ENCODE peak calls at places on chromosomes 11 and 22, in five cellular contexts. Y, C, K, E and Z are unnamed samples.

GRCh38 chr22:39748877-39749276 is 144.7 kb downstream of the ENTHD1 start:
- DNase-seq in E (peak), Y (no peak), C (no peak), K (no peak), Z (no peak)

GRCh38 chr22:33380789-33381530 is 322.8 kb upstream of the SYN3 start:
- DNase-seq in K (no peak), E (peak), Y (no peak), C (no peak), Z (no peak)

GRCh38 chr22:40040927-40041326 is 46.2 kb downstream of the FAM83F start:
- DNase-seq in K (no peak), C (peak), Y (peak), E (no peak), Z (no peak)

GRCh38 chr22:50569896-50570535 is 7.3 kb upstream of the SYCE3 start:
- DNase-seq in C (no peak), Y (no peak), E (no peak), K (no peak), Z (no peak)

GRCh38 chr11:115222218-115222862 is 281.9 kb downstream of the CADM1 start:
- DNase-seq in K (no peak), E (peak), Y (no peak), C (no peak), Z (no peak)

GRCh38 chr11:17696741-17697140 is 22.6 kb upstream of the MYOD1 start:
- DNase-seq in C (no peak), E (no peak), K (no peak), Y (no peak), Z (no peak)

GRCh38 chr11:70281114-70281729 is 10.7 kb downstream of the PPFIA1 start:
- DNase-seq in E (no peak), Y (peak), K (no peak), C (peak), Z (peak)

GRCh38 chr11:501001-501682 is 5.9 kb downstream of the RNH1 start:
- DNase-seq in K (no peak), C (peak), E (no peak), Y (peak), Z (no peak)

GRCh38 chr11:55497068-55497467 is 57.2 kb upstream of the OR4C15 start:
- DNase-seq in Y (no peak), E (no peak), K (no peak), C (no peak), Z (no peak)

GRCh38 chr11:61131186-61131585 is 28.9 kb downstream of the CD5 start:
- DNase-seq in K (no peak), E (no peak), C (no peak), Y (no peak), Z (no peak)

GRCh38 chr11:104691129-104691528 is 207.1 kb downstream of the CASP12 start:
- DNase-seq in Y (no peak), C (no peak), E (no peak), K (no peak), Z (no peak)

GRCh38 chr11:92848578-92848977 is 120.9 kb upstream of the MTNR1B start:
- DNase-seq in E (no peak), C (no peak), K (no peak), Y (no peak), Z (no peak)

GRCh38 chr22:50542416-50542927 is 3.2 kb upstream of the KLHDC7B start:
- DNase-seq in C (no peak), Y (no peak), E (no peak), K (no peak), Z (no peak)

GRCh38 chr11:55942785-55943392 is 6.7 kb upstream of the OR5I1 start:
- DNase-seq in E (peak), C (no peak), Y (no peak), K (peak), Z (no peak)

DNA sequence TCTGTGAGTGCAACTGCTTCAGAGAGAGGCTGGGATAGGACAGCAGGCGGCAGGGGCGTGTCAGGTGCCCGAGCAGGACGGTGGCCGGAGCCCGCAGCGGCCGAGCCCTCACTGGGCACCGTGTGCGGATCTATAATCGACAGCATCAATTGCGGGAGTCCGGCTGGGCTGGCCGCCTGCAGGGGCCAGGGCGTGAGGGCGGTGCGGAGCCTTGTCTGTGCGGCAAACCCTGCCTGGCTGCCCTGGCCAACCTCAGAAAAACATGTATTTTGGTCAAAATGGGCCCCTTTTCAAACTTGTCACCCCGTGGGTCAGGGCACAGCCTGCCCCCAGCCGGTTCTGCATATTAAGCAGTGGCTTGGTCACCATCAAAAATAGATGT is 91.3 kb upstream of the KCNQ1OT1 start:
- DNase-seq in C (peak), E (no peak), Y (no peak), K (no peak), Z (peak)
- H3K4me3 ChIP-seq in C (peak), E (no peak), Y (peak), K (no peak), Z (peak)

GRCh38 chr22:23143119-23143518 is 1.3 kb upstream of the RSPH14 start:
- DNase-seq in K (no peak), C (no peak), Y (no peak), E (no peak), Z (no peak)
- H3K4me3 ChIP-seq in K (no peak), C (no peak), Y (no peak), E (no peak), Z (no peak)

GRCh38 chr22:27032121-27032761 is 374.9 kb downstream of the MIAT start:
- DNase-seq in E (no peak), C (no peak), Y (peak), K (no peak), Z (peak)
- H3K4me3 ChIP-seq in E (no peak), C (no peak), Y (no peak), K (no peak), Z (peak)

DNA sequence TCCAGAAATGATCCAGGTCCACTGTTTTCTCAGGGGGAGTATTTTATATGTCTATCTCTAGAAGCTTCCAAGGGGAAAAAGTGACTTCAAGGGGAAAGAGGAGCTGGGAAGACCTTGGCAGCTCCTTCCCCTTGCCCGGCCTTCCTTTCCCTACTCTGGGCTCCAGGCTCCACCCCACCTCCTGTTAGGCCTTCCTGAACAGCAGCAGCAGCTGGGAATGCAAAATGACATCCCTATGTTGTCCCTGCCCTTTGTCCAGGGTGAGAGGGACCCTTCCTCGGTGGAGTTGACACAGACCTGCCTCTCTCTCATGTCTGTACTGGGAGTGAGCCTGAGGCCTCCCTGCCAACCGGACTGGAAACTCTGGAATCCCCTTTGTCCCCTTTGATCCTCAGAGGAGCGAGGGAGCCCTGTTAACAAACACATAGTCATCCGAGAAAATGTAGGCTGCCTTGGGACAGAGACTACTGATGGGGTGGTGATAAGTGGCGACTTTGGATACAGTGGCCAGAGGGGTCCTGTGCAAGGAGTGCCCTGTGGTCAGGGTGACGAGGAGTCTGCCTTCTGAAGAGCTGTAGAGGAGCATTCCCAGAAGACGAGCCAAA is 9.0 kb upstream of the MALAT1 start:
- DNase-seq in C (no peak), K (no peak), E (no peak), Y (peak), Z (no peak)
- H3K4me3 ChIP-seq in C (peak), K (no peak), E (no peak), Y (peak), Z (peak)

GRCh38 chr11:118842369-118842768 is 41.3 kb upstream of the CXCR5 start:
- DNase-seq in K (peak), C (no peak), E (no peak), Y (no peak), Z (no peak)

GRCh38 chr11:118845369-118845768 is 38.3 kb upstream of the CXCR5 start:
- DNase-seq in Y (no peak), E (no peak), K (no peak), C (no peak), Z (no peak)

GRCh38 chr11:118838905-118839553 is 44.7 kb upstream of the CXCR5 start:
- DNase-seq in Y (no peak), E (no peak), C (no peak), K (no peak), Z (no peak)

GRCh38 chr11:118843518-118843917 is 40.2 kb upstream of the CXCR5 start:
- DNase-seq in C (no peak), E (no peak), Y (no peak), K (no peak), Z (no peak)

DNA sequence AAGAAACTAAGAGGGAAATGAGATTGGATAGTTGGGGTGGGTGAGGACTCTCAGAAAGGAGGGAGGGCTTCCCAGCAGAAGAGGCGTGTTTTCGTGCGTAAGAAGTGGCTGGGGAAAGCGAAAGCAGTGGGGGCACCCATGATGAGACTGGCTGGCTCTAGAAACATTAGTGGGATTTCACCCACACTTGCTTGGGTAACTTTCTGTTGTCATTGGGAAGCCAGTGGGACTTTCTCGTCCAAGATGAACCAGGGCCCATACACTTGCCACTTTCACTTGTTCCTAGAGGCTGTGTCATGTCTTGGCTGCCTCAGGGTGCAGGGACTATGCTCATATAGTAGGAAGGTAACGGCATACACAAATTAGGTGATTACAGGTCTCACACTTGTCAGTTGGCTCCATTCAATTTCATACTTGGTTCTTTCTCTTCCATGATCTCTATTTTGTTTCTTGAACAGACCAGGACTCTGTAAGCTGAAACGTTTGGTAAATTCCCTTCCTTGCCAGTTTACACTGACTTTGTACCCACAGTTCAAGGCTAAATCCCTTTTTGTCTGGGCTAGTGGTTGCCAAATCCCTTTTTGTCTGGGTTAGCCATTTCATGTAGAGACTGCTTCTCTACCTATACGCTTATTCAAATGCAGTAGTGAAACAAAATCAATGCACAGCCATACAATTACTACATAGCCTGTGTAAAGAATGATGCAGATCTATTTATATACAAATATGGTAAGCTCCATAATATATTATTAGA is 42.0 kb upstream of the CXCR5 start:
- DNase-seq in Y (no peak), K (no peak), C (no peak), E (no peak), Z (no peak)
- H3K4me3 ChIP-seq in Y (no peak), K (no peak), C (no peak), E (no peak), Z (peak)

DNA sequence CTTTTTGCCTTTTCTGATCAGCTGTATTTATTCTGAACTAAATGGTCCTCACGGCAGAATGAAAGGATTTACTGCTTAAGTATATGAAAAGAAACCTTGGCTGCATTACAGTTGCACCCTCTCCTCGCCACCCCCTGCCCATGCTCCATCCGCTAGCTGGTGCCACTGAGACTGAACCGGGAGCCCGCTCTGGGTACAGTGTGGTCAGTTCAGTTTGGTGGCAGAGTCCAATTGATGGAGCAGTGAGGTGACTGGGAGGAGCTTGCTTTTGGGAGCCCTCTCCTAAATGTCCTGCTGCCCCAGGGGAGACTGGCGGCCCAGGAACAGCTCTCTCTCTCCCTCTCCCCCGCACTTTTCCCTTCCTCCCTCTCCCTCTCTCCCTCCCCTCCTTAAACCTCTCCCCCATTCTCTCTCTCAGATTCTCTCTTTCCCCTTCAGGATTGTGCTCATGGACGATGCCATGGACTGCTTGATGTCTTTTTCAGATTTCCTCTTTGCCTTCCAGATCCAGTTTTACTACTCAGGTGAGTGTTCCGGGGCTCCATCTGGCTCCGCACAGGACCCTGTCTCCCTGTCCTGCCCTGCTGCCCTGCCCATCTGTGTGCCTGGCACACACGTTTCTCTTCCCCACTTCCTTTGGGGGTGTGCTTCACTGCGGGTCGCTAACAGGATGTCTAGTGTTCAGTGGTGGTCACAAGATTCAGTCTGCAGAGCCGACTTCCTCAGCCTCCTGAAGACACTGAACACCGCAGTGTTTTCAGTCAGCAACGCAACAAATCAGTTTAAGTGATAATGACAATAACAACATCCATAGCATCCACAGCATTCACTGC is 21.7 kb downstream of the ARFGAP2 start:
- DNase-seq in C (no peak), E (no peak), K (no peak), Y (no peak), Z (no peak)
- H3K4me3 ChIP-seq in C (no peak), E (no peak), K (no peak), Y (no peak), Z (no peak)

GRCh38 chr11:6745465-6746015 is 26.2 kb downstream of the OR2AG2 start:
- DNase-seq in K (no peak), C (no peak), Y (no peak), E (no peak), Z (no peak)
- H3K4me3 ChIP-seq in K (no peak), C (peak), Y (no peak), E (no peak), Z (peak)

GRCh38 chr22:17258015-17258827 is 39.0 kb upstream of the ADA2 start:
- DNase-seq in C (peak), Y (no peak), K (no peak), E (peak), Z (no peak)

GRCh38 chr22:17257578-17257977 is 38.3 kb upstream of the ADA2 start:
- DNase-seq in C (no peak), Y (no peak), K (no peak), E (no peak), Z (no peak)

GRCh38 chr22:17260950-17261349 is 41.7 kb upstream of the ADA2 start:
- DNase-seq in C (no peak), E (no peak), Y (no peak), K (no peak), Z (no peak)

GRCh38 chr22:17260291-17260690 is 41.1 kb upstream of the ADA2 start:
- DNase-seq in E (no peak), C (no peak), K (no peak), Y (no peak), Z (no peak)

DNA sequence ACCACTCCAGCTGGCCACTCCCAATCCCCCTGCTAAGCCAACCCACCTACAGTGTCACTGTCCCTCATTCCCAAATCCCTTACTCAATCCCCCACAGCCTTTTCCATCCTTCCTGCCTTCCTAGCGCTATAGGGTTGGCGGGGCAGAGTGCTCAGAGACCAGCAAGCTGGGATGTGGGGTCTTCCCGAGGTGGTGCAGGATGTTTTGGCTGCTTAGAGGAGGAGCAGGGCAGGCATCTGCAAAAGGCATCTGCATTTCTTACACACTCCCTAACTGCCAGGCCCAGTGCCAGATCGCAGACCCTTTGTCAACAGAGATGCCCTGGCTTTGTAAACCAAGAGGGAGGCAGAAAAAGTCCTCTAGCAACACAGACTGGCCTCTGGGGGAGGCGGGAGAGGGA is 37.9 kb upstream of the ADA2 start:
- DNase-seq in C (no peak), Y (no peak), K (no peak), E (no peak), Z (no peak)
- H3K4me3 ChIP-seq in C (no peak), Y (no peak), K (no peak), E (no peak), Z (no peak)

GRCh38 chr22:41482319-41482935 is 13.5 kb downstream of the ACO2 start:
- DNase-seq in C (no peak), E (peak), Y (no peak), K (no peak), Z (no peak)
- H3K4me3 ChIP-seq in C (peak), E (no peak), Y (no peak), K (no peak), Z (no peak)